ENCODE peak calls at places on chromosomes 12 and 14, in eight cellular contexts. One of them, this sample, is unnamed.

GRCh38 chr12:132551271-132552120 is 58.9 kb downstream of the LRCOL1 start:
- DNase-seq in body of pancreas: no peak
- DNase-seq in NCI-H1436: no peak
- DNase-seq in ovary: no peak
- DNase-seq in GM04504: no peak
- DNase-seq in esophagus squamous epithelium: no peak
- DNase-seq in NCI-H1092: no peak
- DNase-seq in frontal cortex: no peak
- DNase-seq in this sample: peak; percentile 28

GRCh38 chr14:73797540-73797925 is 54.1 kb upstream of the PTGR2 start:
- DNase-seq in NCI-H1092: no peak
- DNase-seq in NCI-H1436: no peak
- DNase-seq in frontal cortex: no peak
- DNase-seq in GM04504: no peak
- DNase-seq in ovary: no peak
- DNase-seq in body of pancreas: no peak
- DNase-seq in esophagus squamous epithelium: no peak
- DNase-seq in this sample: no peak

GRCh38 chr14:84152452-84152851 is 1377.5 kb upstream of the FLRT2 start:
- DNase-seq in GM04504: no peak
- DNase-seq in NCI-H1436: no peak
- DNase-seq in NCI-H1092: no peak
- DNase-seq in ovary: no peak
- DNase-seq in frontal cortex: no peak
- DNase-seq in esophagus squamous epithelium: no peak
- DNase-seq in body of pancreas: no peak
- DNase-seq in this sample: no peak

GRCh38 chr12:92551853-92552397 is 150.9 kb upstream of the PLEKHG7 start:
- DNase-seq in body of pancreas: no peak
- DNase-seq in esophagus squamous epithelium: no peak
- DNase-seq in NCI-H1092: no peak
- DNase-seq in frontal cortex: no peak
- DNase-seq in ovary: no peak
- DNase-seq in NCI-H1436: no peak
- DNase-seq in GM04504: no peak
- DNase-seq in this sample: no peak

GRCh38 chr14:101368629-101369028 is 192.7 kb upstream of the DIO3 start:
- DNase-seq in body of pancreas: no peak
- DNase-seq in NCI-H1436: no peak
- DNase-seq in GM04504: no peak
- DNase-seq in frontal cortex: no peak
- DNase-seq in esophagus squamous epithelium: no peak
- DNase-seq in NCI-H1092: no peak
- DNase-seq in ovary: no peak
- DNase-seq in this sample: no peak

GRCh38 chr14:94581127-94581999 is at the start of gene SERPINA5:
- DNase-seq in esophagus squamous epithelium: no peak
- DNase-seq in body of pancreas: peak; percentile 90
- DNase-seq in NCI-H1092: no peak
- DNase-seq in frontal cortex: no peak
- DNase-seq in ovary: peak; percentile 71
- DNase-seq in NCI-H1436: no peak
- DNase-seq in GM04504: no peak
- DNase-seq in this sample: no peak

GRCh38 chr14:96117101-96117897 is 78.1 kb downstream of the C14orf132 start:
- DNase-seq in NCI-H1436: peak; percentile 28
- DNase-seq in GM04504: no peak
- DNase-seq in body of pancreas: no peak
- DNase-seq in frontal cortex: no peak
- DNase-seq in esophagus squamous epithelium: no peak
- DNase-seq in NCI-H1092: peak; percentile 29
- DNase-seq in ovary: no peak
- DNase-seq in this sample: no peak

GRCh38 chr12:6827982-6828670 is at the start of gene P3H3:
- DNase-seq in esophagus squamous epithelium: no peak
- DNase-seq in body of pancreas: no peak
- DNase-seq in GM04504: no peak
- DNase-seq in ovary: peak; percentile 73
- DNase-seq in NCI-H1436: no peak
- DNase-seq in frontal cortex: peak; percentile 68
- DNase-seq in NCI-H1092: no peak
- DNase-seq in this sample: no peak

GRCh38 chr12:32353540-32353939 is 45.8 kb upstream of the FGD4 start:
- DNase-seq in frontal cortex: no peak
- DNase-seq in ovary: no peak
- DNase-seq in body of pancreas: no peak
- DNase-seq in NCI-H1092: no peak
- DNase-seq in GM04504: no peak
- DNase-seq in esophagus squamous epithelium: no peak
- DNase-seq in NCI-H1436: no peak
- DNase-seq in this sample: no peak

GRCh38 chr12:12081836-12082497 is 11.2 kb downstream of the BCL2L14 start:
- DNase-seq in esophagus squamous epithelium: no peak
- DNase-seq in NCI-H1092: peak; percentile 3
- DNase-seq in NCI-H1436: peak; percentile 41
- DNase-seq in GM04504: no peak
- DNase-seq in body of pancreas: no peak
- DNase-seq in frontal cortex: peak; percentile 70
- DNase-seq in ovary: no peak
- DNase-seq in this sample: peak; percentile 37

GRCh38 chr12:6638305-6638704 is 2.5 kb upstream of the LPAR5 start:
- DNase-seq in esophagus squamous epithelium: no peak
- DNase-seq in GM04504: no peak
- DNase-seq in NCI-H1092: no peak
- DNase-seq in NCI-H1436: no peak
- DNase-seq in body of pancreas: no peak
- DNase-seq in frontal cortex: no peak
- DNase-seq in ovary: no peak
- DNase-seq in this sample: no peak

GRCh38 chr14:34874386-34875030 is 652 bp downstream of the BAZ1A start:
- DNase-seq in NCI-H1436: peak; percentile 7
- DNase-seq in body of pancreas: peak; percentile 58
- DNase-seq in frontal cortex: peak; percentile 52
- DNase-seq in ovary: peak; percentile 54
- DNase-seq in GM04504: peak; percentile 13
- DNase-seq in esophagus squamous epithelium: no peak
- DNase-seq in NCI-H1092: peak; percentile 57
- DNase-seq in this sample: peak; percentile 53

GRCh38 chr12:4270670-4271432 is 2.7 kb upstream of the CCND2 start:
- DNase-seq in GM04504: no peak
- DNase-seq in NCI-H1092: no peak
- DNase-seq in frontal cortex: no peak
- DNase-seq in ovary: peak; percentile 40
- DNase-seq in esophagus squamous epithelium: no peak
- DNase-seq in body of pancreas: peak; percentile 51
- DNase-seq in NCI-H1436: no peak
- DNase-seq in this sample: no peak

GRCh38 chr12:118259079-118259478 is 113.6 kb downstream of the TAOK3 start:
- DNase-seq in ovary: no peak
- DNase-seq in body of pancreas: peak; percentile 7
- DNase-seq in frontal cortex: no peak
- DNase-seq in NCI-H1092: no peak
- DNase-seq in esophagus squamous epithelium: no peak
- DNase-seq in GM04504: no peak
- DNase-seq in NCI-H1436: no peak
- DNase-seq in this sample: no peak

GRCh38 chr14:77638738-77639137 is 22.3 kb upstream of the SPTLC2 start:
- DNase-seq in GM04504: peak; percentile 72
- DNase-seq in esophagus squamous epithelium: no peak
- DNase-seq in NCI-H1092: no peak
- DNase-seq in NCI-H1436: no peak
- DNase-seq in body of pancreas: no peak
- DNase-seq in ovary: no peak
- DNase-seq in frontal cortex: no peak
- DNase-seq in this sample: no peak

GRCh38 chr12:87967871-87968270 is 61.3 kb downstream of the C12orf50 start:
- DNase-seq in NCI-H1092: no peak
- DNase-seq in esophagus squamous epithelium: no peak
- DNase-seq in GM04504: no peak
- DNase-seq in ovary: no peak
- DNase-seq in NCI-H1436: peak; percentile 63
- DNase-seq in body of pancreas: no peak
- DNase-seq in frontal cortex: no peak
- DNase-seq in this sample: no peak

GRCh38 chr14:93719234-93719633 is 69.1 kb downstream of the PRIMA1 start:
- DNase-seq in GM04504: no peak
- DNase-seq in esophagus squamous epithelium: no peak
- DNase-seq in NCI-H1092: no peak
- DNase-seq in frontal cortex: no peak
- DNase-seq in NCI-H1436: no peak
- DNase-seq in ovary: no peak
- DNase-seq in body of pancreas: no peak
- DNase-seq in this sample: no peak

GRCh38 chr12:125304029-125304428 is 238.8 kb downstream of the AACS start:
- DNase-seq in ovary: no peak
- DNase-seq in body of pancreas: no peak
- DNase-seq in NCI-H1436: no peak
- DNase-seq in GM04504: no peak
- DNase-seq in frontal cortex: no peak
- DNase-seq in NCI-H1092: no peak
- DNase-seq in esophagus squamous epithelium: no peak
- DNase-seq in this sample: no peak

GRCh38 chr14:103542545-103543088 is 13.6 kb downstream of the TRMT61A start:
- DNase-seq in GM04504: no peak
- DNase-seq in NCI-H1092: peak; percentile 75
- DNase-seq in body of pancreas: peak; percentile 51
- DNase-seq in ovary: peak; percentile 47
- DNase-seq in NCI-H1436: peak; percentile 78
- DNase-seq in frontal cortex: peak; percentile 84
- DNase-seq in esophagus squamous epithelium: no peak
- DNase-seq in this sample: peak; percentile 83

GRCh38 chr12:104226672-104227071 is 11.1 kb downstream of the TXNRD1 start:
- DNase-seq in GM04504: no peak
- DNase-seq in NCI-H1092: no peak
- DNase-seq in ovary: no peak
- DNase-seq in esophagus squamous epithelium: no peak
- DNase-seq in NCI-H1436: no peak
- DNase-seq in body of pancreas: no peak
- DNase-seq in frontal cortex: no peak
- DNase-seq in this sample: no peak

GRCh38 chr14:70057519-70058136 is 131.1 kb downstream of the SLC8A3 start:
- DNase-seq in NCI-H1436: no peak
- DNase-seq in GM04504: no peak
- DNase-seq in body of pancreas: no peak
- DNase-seq in ovary: no peak
- DNase-seq in esophagus squamous epithelium: no peak
- DNase-seq in NCI-H1092: no peak
- DNase-seq in frontal cortex: no peak
- DNase-seq in this sample: no peak

GRCh38 chr14:88952901-88953300 is 128.4 kb downstream of the TTC8 start:
- DNase-seq in esophagus squamous epithelium: no peak
- DNase-seq in ovary: no peak
- DNase-seq in body of pancreas: no peak
- DNase-seq in NCI-H1092: no peak
- DNase-seq in GM04504: no peak
- DNase-seq in frontal cortex: no peak
- DNase-seq in NCI-H1436: no peak
- DNase-seq in this sample: no peak

GRCh38 chr12:37565112-37565511 is 751.5 kb upstream of the ALG10B start:
- DNase-seq in GM04504: no peak
- DNase-seq in ovary: no peak
- DNase-seq in body of pancreas: no peak
- DNase-seq in esophagus squamous epithelium: no peak
- DNase-seq in NCI-H1436: no peak
- DNase-seq in NCI-H1092: no peak
- DNase-seq in frontal cortex: no peak
- DNase-seq in this sample: no peak

GRCh38 chr12:981176-981828 is 9.7 kb upstream of the ERC1 start:
- DNase-seq in esophagus squamous epithelium: no peak
- DNase-seq in ovary: no peak
- DNase-seq in NCI-H1436: no peak
- DNase-seq in body of pancreas: no peak
- DNase-seq in NCI-H1092: no peak
- DNase-seq in GM04504: no peak
- DNase-seq in frontal cortex: no peak
- DNase-seq in this sample: no peak

GRCh38 chr14:35257809-35258208 is 34.4 kb upstream of the PSMA6 start:
- DNase-seq in body of pancreas: no peak
- DNase-seq in esophagus squamous epithelium: no peak
- DNase-seq in GM04504: no peak
- DNase-seq in NCI-H1436: no peak
- DNase-seq in frontal cortex: no peak
- DNase-seq in ovary: no peak
- DNase-seq in NCI-H1092: no peak
- DNase-seq in this sample: no peak

GRCh38 chr12:54217774-54218221 is 29.0 kb upstream of the SMUG1 start:
- DNase-seq in frontal cortex: peak; percentile 53
- DNase-seq in NCI-H1092: peak; percentile 64
- DNase-seq in body of pancreas: no peak
- DNase-seq in GM04504: no peak
- DNase-seq in NCI-H1436: no peak
- DNase-seq in esophagus squamous epithelium: no peak
- DNase-seq in ovary: peak; percentile 48
- DNase-seq in this sample: peak; percentile 76

GRCh38 chr14:50756300-50756699 is 74.7 kb downstream of the NIN start:
- DNase-seq in body of pancreas: no peak
- DNase-seq in ovary: no peak
- DNase-seq in GM04504: no peak
- DNase-seq in NCI-H1436: no peak
- DNase-seq in esophagus squamous epithelium: no peak
- DNase-seq in NCI-H1092: no peak
- DNase-seq in frontal cortex: no peak
- DNase-seq in this sample: no peak

GRCh38 chr14:89378119-89378518 is 38.9 kb downstream of the FOXN3 start:
- DNase-seq in body of pancreas: no peak
- DNase-seq in GM04504: no peak
- DNase-seq in NCI-H1092: no peak
- DNase-seq in frontal cortex: no peak
- DNase-seq in ovary: no peak
- DNase-seq in esophagus squamous epithelium: no peak
- DNase-seq in NCI-H1436: no peak
- DNase-seq in this sample: no peak

GRCh38 chr14:100067971-100068959 is 3.0 kb downstream of the EVL start:
- DNase-seq in ovary: no peak
- DNase-seq in NCI-H1436: no peak
- DNase-seq in NCI-H1092: no peak
- DNase-seq in body of pancreas: peak; percentile 11
- DNase-seq in esophagus squamous epithelium: peak; percentile 23
- DNase-seq in frontal cortex: no peak
- DNase-seq in GM04504: no peak
- DNase-seq in this sample: no peak

GRCh38 chr14:72443991-72444431 is 449.9 kb downstream of the DPF3 start:
- DNase-seq in GM04504: no peak
- DNase-seq in NCI-H1092: no peak
- DNase-seq in esophagus squamous epithelium: no peak
- DNase-seq in ovary: no peak
- DNase-seq in frontal cortex: no peak
- DNase-seq in body of pancreas: no peak
- DNase-seq in NCI-H1436: no peak
- DNase-seq in this sample: no peak

GRCh38 chr14:85565862-85566296 is 35.9 kb downstream of the FLRT2 start:
- DNase-seq in body of pancreas: peak; percentile 29
- DNase-seq in GM04504: no peak
- DNase-seq in esophagus squamous epithelium: no peak
- DNase-seq in ovary: no peak
- DNase-seq in frontal cortex: no peak
- DNase-seq in NCI-H1092: no peak
- DNase-seq in NCI-H1436: peak; percentile 15
- DNase-seq in this sample: no peak

GRCh38 chr14:106209745-106210144 is 683.4 kb downstream of the TMEM121 start:
- DNase-seq in ovary: no peak
- DNase-seq in NCI-H1436: no peak
- DNase-seq in NCI-H1092: no peak
- DNase-seq in esophagus squamous epithelium: no peak
- DNase-seq in frontal cortex: no peak
- DNase-seq in body of pancreas: no peak
- DNase-seq in GM04504: no peak
- DNase-seq in this sample: no peak

GRCh38 chr12:55717397-55718007 is 1.7 kb downstream of the BLOC1S1 start:
- DNase-seq in frontal cortex: no peak
- DNase-seq in ovary: no peak
- DNase-seq in body of pancreas: no peak
- DNase-seq in NCI-H1092: no peak
- DNase-seq in NCI-H1436: no peak
- DNase-seq in GM04504: no peak
- DNase-seq in esophagus squamous epithelium: no peak
- DNase-seq in this sample: no peak

GRCh38 chr14:73810478-73811163 is 41.0 kb upstream of the PTGR2 start:
- DNase-seq in frontal cortex: no peak
- DNase-seq in ovary: no peak
- DNase-seq in body of pancreas: no peak
- DNase-seq in GM04504: no peak
- DNase-seq in NCI-H1436: no peak
- DNase-seq in esophagus squamous epithelium: no peak
- DNase-seq in NCI-H1092: no peak
- DNase-seq in this sample: no peak